ENCODE peak calls at places on chromosome 3, in four cellular contexts. A is PC-3, V is neuronal stem cell, O is keratinocyte. I is an unnamed sample.

GRCh38 chr3:64977308-64978100 is 289.7 kb upstream of the ADAMTS9 start:
- DNase-seq in A (peak; percentile 2), V (no peak), O (peak; percentile 83), I (no peak)

GRCh38 chr3:156630081-156630772 is 44.2 kb upstream of the TIPARP start:
- DNase-seq in A (peak; percentile 84), V (peak; percentile 6), O (peak; percentile 53), I (no peak)

GRCh38 chr3:38454884-38455638 is 1.4 kb downstream of the ACVR2B start:
- DNase-seq in A (peak; percentile 85), V (peak; percentile 82), O (peak; percentile 11), I (peak; percentile 74)

GRCh38 chr3:83482402-83482801 is 1476.4 kb upstream of the CADM2 start:
- DNase-seq in A (no peak), V (no peak), O (no peak), I (no peak)

GRCh38 chr3:119912220-119912619 is 130.3 kb downstream of the NR1I2 start:
- DNase-seq in A (peak; percentile 44), V (no peak), O (no peak), I (no peak)

GRCh38 chr3:88641033-88641604 is 466.3 kb upstream of the EPHA3 start:
- DNase-seq in A (no peak), V (no peak), O (no peak), I (no peak)

GRCh38 chr3:102200126-102200525 is 234.7 kb upstream of the ZPLD1 start:
- DNase-seq in A (no peak), V (no peak), O (peak; percentile 23), I (no peak)

GRCh38 chr3:194215392-194215791 is 79.4 kb downstream of the HES1 start:
- DNase-seq in A (no peak), V (no peak), O (no peak), I (no peak)

GRCh38 chr3:132071043-132071442 is 36.2 kb upstream of the CPNE4 start:
- DNase-seq in A (no peak), V (no peak), O (no peak), I (no peak)

GRCh38 chr3:115638991-115639390 is 15.7 kb downstream of the GAP43 start:
- DNase-seq in A (no peak), V (no peak), O (no peak), I (no peak)

GRCh38 chr3:149965278-149965677 is 5.4 kb downstream of the PFN2 start:
- DNase-seq in A (no peak), V (no peak), O (no peak), I (no peak)

GRCh38 chr3:4245671-4246070 is 57.5 kb upstream of the SETMAR start:
- DNase-seq in A (peak; percentile 4), V (no peak), O (no peak), I (no peak)

GRCh38 chr3:106198828-106199194 is 330.0 kb upstream of the CBLB start:
- DNase-seq in A (no peak), V (no peak), O (no peak), I (no peak)

GRCh38 chr3:139564290-139564861 is 24.8 kb upstream of the RBP1 start:
- DNase-seq in A (no peak), V (no peak), O (no peak), I (no peak)

GRCh38 chr3:24272408-24272807 is 222.2 kb downstream of the THRB start:
- DNase-seq in A (peak; percentile 33), V (no peak), O (no peak), I (no peak)

GRCh38 chr3:123344941-123345594 is 103.8 kb downstream of the ADCY5 start:
- DNase-seq in A (no peak), V (no peak), O (no peak), I (no peak)

GRCh38 chr3:36923523-36923943 is 21.3 kb downstream of the TRANK1 start:
- DNase-seq in A (no peak), V (no peak), O (no peak), I (no peak)

GRCh38 chr3:13792512-13793347 is 87.1 kb downstream of the WNT7A start:
- DNase-seq in A (no peak), V (no peak), O (no peak), I (no peak)

GRCh38 chr3:193826126-193826795 is 233.3 kb downstream of the OPA1 start:
- DNase-seq in A (peak; percentile 53), V (no peak), O (no peak), I (no peak)

GRCh38 chr3:72538070-72538745 is 310.0 kb downstream of the SHQ1 start:
- DNase-seq in A (no peak), V (no peak), O (no peak), I (no peak)

GRCh38 chr3:44455318-44455717 is 22.2 kb downstream of the ZNF445 start:
- DNase-seq in A (no peak), V (no peak), O (no peak), I (no peak)

GRCh38 chr3:174541708-174542107 is 317.4 kb upstream of the NAALADL2 start:
- DNase-seq in A (no peak), V (no peak), O (no peak), I (no peak)

GRCh38 chr3:54146383-54147239 is 24.3 kb downstream of the CACNA2D3 start:
- DNase-seq in A (peak; percentile 52), V (no peak), O (no peak), I (peak; percentile 6)

GRCh38 chr3:13013151-13013561 is 60.1 kb downstream of the IQSEC1 start:
- DNase-seq in A (no peak), V (no peak), O (no peak), I (no peak)

GRCh38 chr3:151384741-151385174 is at the start of gene P2RY12:
- DNase-seq in A (no peak), V (no peak), O (no peak), I (no peak)

GRCh38 chr3:66756468-66757036 is 241.6 kb upstream of the KBTBD8 start:
- DNase-seq in A (no peak), V (no peak), O (no peak), I (no peak)

GRCh38 chr3:132716372-132716771 is 5.8 kb downstream of the NPHP3 start:
- DNase-seq in A (no peak), V (no peak), O (no peak), I (no peak)

GRCh38 chr3:80023010-80023409 is 255.2 kb upstream of the ROBO1 start:
- DNase-seq in A (no peak), V (no peak), O (no peak), I (no peak)

GRCh38 chr3:116444819-116445290 is 432 bp downstream of the LSAMP start:
- DNase-seq in A (no peak), V (no peak), O (no peak), I (no peak)

GRCh38 chr3:133377396-133377795 is 22.5 kb upstream of the BFSP2 start:
- DNase-seq in A (peak; percentile 50), V (no peak), O (no peak), I (no peak)

GRCh38 chr3:28240440-28240839 is 979 bp upstream of the CMC1 start:
- DNase-seq in A (no peak), V (no peak), O (no peak), I (no peak)

GRCh38 chr3:173529062-173529711 is 131.6 kb downstream of the NLGN1 start:
- DNase-seq in A (peak; percentile 59), V (no peak), O (no peak), I (no peak)

GRCh38 chr3:46668116-46668515 is 25.4 kb downstream of the ALS2CL start:
- DNase-seq in A (no peak), V (no peak), O (no peak), I (no peak)

GRCh38 chr3:58082047-58082446 is 73.8 kb downstream of the FLNB start:
- DNase-seq in A (no peak), V (no peak), O (no peak), I (peak; percentile 85)

GRCh38 chr3:49032646-49033304 is 3.6 kb upstream of the IMPDH2 start:
- DNase-seq in A (no peak), V (no peak), O (no peak), I (no peak)

GRCh38 chr3:24196526-24196925 is 251.4 kb downstream of the NR1D2 start:
- DNase-seq in A (peak; percentile 18), V (no peak), O (no peak), I (no peak)

GRCh38 chr3:198028718-198029117 is 68.7 kb downstream of the LMLN start:
- DNase-seq in A (peak; percentile 8), V (no peak), O (no peak), I (no peak)

GRCh38 chr3:111428301-111428700 is 113.7 kb upstream of the CD96 start:
- DNase-seq in A (no peak), V (no peak), O (no peak), I (no peak)
- H3K4me1 ChIP-seq in A (no peaks in the 10 kb centered on the region), V (no peaks in the 10 kb centered on the region), O (no peaks in the 10 kb centered on the region), I (no peaks in the 10 kb centered on the region)

DNA sequence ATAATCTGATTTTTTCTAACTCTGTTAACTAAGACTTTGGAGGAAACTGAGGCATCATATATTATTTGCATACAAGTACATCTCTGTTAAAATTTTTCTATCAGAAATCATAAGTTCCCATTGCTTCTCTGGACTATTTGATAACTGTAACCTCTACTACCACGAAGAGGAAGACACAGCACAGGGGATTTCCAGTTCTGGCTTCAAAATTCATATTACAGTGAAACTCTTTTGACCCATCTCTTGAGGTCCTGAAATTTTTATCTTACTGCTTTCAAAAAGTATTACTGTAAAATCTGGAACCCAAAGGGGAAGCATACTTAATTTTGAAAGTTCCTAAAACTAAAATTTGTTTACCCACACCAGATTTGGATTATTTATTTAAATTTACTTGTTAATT is 4.2 kb downstream of the PLSCR1 start:
- DNase-seq in A (no peak), V (no peak), O (no peak), I (no peak)
- H3K9me3 ChIP-seq in A (no peaks in the 10 kb centered on the region), V (peaks cover 20% of the 10 kb centered on the region), O (no peaks in the 10 kb centered on the region), I (no peaks in the 10 kb centered on the region)

GRCh38 chr3:112314618-112315017 is 18.3 kb upstream of the CD200 start:
- DNase-seq in A (no peak), V (no peak), O (no peak), I (no peak)
- H3K4me2 ChIP-seq in A (no peak overlapping the region), V (no peak overlapping the region), O (no peak overlapping the region), I (no peak overlapping the region)

DNA sequence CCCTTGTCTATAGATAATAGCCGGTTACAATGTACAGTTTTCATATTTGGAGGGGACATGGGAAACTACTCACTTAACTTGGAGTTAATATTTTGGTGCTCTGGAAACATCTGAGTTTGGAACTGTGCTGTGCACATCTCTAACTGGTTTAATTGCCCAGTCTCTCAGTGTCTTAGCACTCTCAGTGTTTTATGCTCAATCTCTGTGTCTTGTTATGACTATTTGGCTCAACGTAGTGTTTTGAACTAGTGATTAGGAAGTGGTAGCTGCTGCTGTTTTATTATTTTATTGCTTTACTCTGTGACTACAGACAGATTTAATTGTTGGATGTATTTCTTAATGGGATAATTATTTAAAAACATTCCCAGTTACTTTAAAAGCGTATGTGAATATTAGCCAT is 17.0 kb downstream of the FNDC3B start:
- DNase-seq in A (no peak), V (no peak), O (no peak), I (no peak)
- H3K4me1 ChIP-seq in A (peaks cover 8% of the 10 kb centered on the region), V (peaks cover 6% of the 10 kb centered on the region), O (peaks cover 4% of the 10 kb centered on the region), I (peaks cover 5% of the 10 kb centered on the region)

GRCh38 chr3:5663604-5664003 is 476.1 kb downstream of the EDEM1 start:
- DNase-seq in A (no peak), V (no peak), O (no peak), I (no peak)
- H3K9me3 ChIP-seq in A (peaks cover 19% of the 10 kb centered on the region), V (no peaks in the 10 kb centered on the region), O (peaks cover 3% of the 10 kb centered on the region), I (peaks cover 2% of the 10 kb centered on the region)